ENCODE peak calls at places on chromosome 3, in ten cellular contexts. L is CD8-positive, alpha-beta memory T cell; N is cardiac muscle cell; W is GM23248; P is NT2/D1; Z is lower lobe of right lung; R is endodermal cell; I is neuronal stem cell; F is GM06990; K is mucosa of descending colon. D is an unnamed sample.

GRCh38 chr3:165641569-165642310 is 195.5 kb downstream of the BCHE start:
- DNase-seq in I (no peak), Z (no peak), W (no peak), F (no peak), K (no peak), R (no peak), L (no peak), P (no peak), N (no peak), D (no peak)

GRCh38 chr3:100083209-100083608 is 31.1 kb downstream of the FILIP1L start:
- DNase-seq in R (no peak), K (no peak), W (no peak), L (no peak), I (no peak), F (no peak), Z (no peak), N (no peak), P (no peak), D (no peak)

GRCh38 chr3:178194547-178194946 is 341.7 kb upstream of the KCNMB2 start:
- DNase-seq in P (no peak), W (no peak), I (no peak), R (no peak), F (no peak), K (no peak), L (no peak), N (no peak), Z (no peak), D (no peak)

GRCh38 chr3:133588035-133588434 is 14.5 kb downstream of the CDV3 start:
- DNase-seq in F (no peak), L (no peak), N (no peak), Z (no peak), W (no peak), K (no peak), I (no peak), P (no peak), R (no peak), D (no peak)

GRCh38 chr3:133941390-133941789 is 45.7 kb upstream of the RAB6B start:
- DNase-seq in Z (no peak), F (no peak), I (no peak), R (peak; percentile 65), L (no peak), P (no peak), K (no peak), W (no peak), N (peak; percentile 39), D (no peak)

GRCh38 chr3:120350431-120350941 is 1.3 kb upstream of the LRRC58 start:
- DNase-seq in K (no peak), I (no peak), W (peak; percentile 76), R (no peak), Z (peak; percentile 45), P (no peak), F (peak; percentile 9), L (no peak), N (no peak), D (no peak)

GRCh38 chr3:72088486-72089025 is 303.6 kb upstream of the PROK2 start:
- DNase-seq in L (no peak), N (no peak), F (no peak), R (no peak), P (no peak), Z (no peak), W (no peak), I (no peak), K (no peak), D (no peak)

GRCh38 chr3:127536818-127537810 is 53.4 kb downstream of the TPRA1 start:
- DNase-seq in K (no peak), F (no peak), I (peak; percentile 74), L (no peak), R (peak; percentile 73), P (peak; percentile 77), N (no peak), W (no peak), Z (no peak), D (no peak)

GRCh38 chr3:46724360-46724890 is 6.8 kb upstream of the PRSS50 start:
- DNase-seq in F (no peak), Z (no peak), R (no peak), I (no peak), P (no peak), L (no peak), N (no peak), W (no peak), K (no peak), D (no peak)
- H3K36me3 ChIP-seq in F (no peaks in the 10 kb centered on the region), Z (no peaks in the 10 kb centered on the region), R (no peaks in the 10 kb centered on the region), I (no peaks in the 10 kb centered on the region), P (no peaks in the 10 kb centered on the region), L (no peaks in the 10 kb centered on the region), N (no peaks in the 10 kb centered on the region), W (no peaks in the 10 kb centered on the region), K (no peaks in the 10 kb centered on the region), D (no peaks in the 10 kb centered on the region)

GRCh38 chr3:35679409-35680080 is 40.2 kb downstream of the ARPP21 start:
- DNase-seq in Z (no peak), L (no peak), P (no peak), N (no peak), K (no peak), F (no peak), I (no peak), W (no peak), R (no peak), D (no peak)

GRCh38 chr3:35685153-35685552 is 45.8 kb downstream of the ARPP21 start:
- DNase-seq in F (no peak), N (no peak), Z (no peak), W (no peak), K (no peak), P (no peak), R (no peak), I (no peak), L (no peak), D (no peak)

GRCh38 chr3:35677797-35678196 is 38.5 kb downstream of the ARPP21 start:
- DNase-seq in P (no peak), W (no peak), Z (no peak), K (no peak), F (no peak), L (no peak), N (no peak), I (no peak), R (no peak), D (no peak)

GRCh38 chr3:35678552-35679220 is 39.4 kb downstream of the ARPP21 start:
- DNase-seq in F (no peak), N (no peak), Z (no peak), P (no peak), R (no peak), K (no peak), W (no peak), I (no peak), L (no peak), D (no peak)

DNA sequence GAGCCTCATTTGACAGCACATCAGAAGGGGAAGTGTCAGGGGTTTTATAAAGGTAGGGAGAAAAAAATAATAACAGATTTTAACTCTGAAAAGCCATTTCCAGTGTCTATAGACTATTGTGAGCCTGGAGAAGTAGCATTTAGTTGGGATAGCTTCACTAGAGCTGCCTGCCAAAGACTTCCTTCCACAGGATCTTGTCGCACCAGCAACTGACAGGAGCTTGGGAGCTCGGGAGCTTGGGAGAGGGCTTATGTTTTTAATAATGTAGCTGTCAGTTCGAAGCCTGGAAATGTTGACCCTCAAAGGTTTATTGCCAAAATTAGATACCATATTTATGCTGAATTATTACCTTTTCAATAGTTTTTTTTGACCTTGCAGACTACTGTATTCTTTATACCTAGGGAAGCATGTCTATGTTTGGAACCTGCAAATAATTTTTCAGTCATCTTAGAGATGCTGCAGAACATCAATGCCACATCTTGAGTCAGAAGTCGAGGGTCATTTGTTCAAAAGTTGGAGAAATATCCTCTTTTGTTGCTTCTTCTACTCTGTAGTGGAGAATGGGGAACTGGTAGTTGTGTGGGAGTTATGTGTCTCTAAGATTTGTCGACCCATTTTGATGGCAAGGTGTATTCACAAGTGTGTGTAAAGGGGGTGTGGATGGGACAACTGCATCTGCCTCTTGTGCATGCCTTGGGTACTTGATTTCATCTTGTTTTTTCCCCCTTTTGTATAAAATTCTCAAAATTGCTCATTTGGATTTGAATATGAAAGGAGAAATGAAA is 41.7 kb downstream of the ARPP21 start:
- DNase-seq in L (no peak), K (no peak), I (no peak), N (no peak), P (no peak), R (no peak), W (no peak), Z (no peak), F (no peak), D (no peak)
- H3K36me3 ChIP-seq in L (no peaks in the 10 kb centered on the region), K (no peaks in the 10 kb centered on the region), I (no peaks in the 10 kb centered on the region), N (no peaks in the 10 kb centered on the region), P (no peaks in the 10 kb centered on the region), R (no peaks in the 10 kb centered on the region), W (no peaks in the 10 kb centered on the region), Z (no peaks in the 10 kb centered on the region), F (no peaks in the 10 kb centered on the region), D (no peaks in the 10 kb centered on the region)

GRCh38 chr3:123110953-123111615 is 44.3 kb downstream of the PDIA5 start:
- DNase-seq in K (no peak), Z (no peak), N (no peak), F (no peak), R (no peak), W (no peak), L (no peak), I (no peak), P (no peak), D (no peak)

GRCh38 chr3:123112232-123112631 is 45.4 kb downstream of the PDIA5 start:
- DNase-seq in N (no peak), P (no peak), K (no peak), Z (no peak), L (no peak), F (no peak), R (no peak), W (no peak), I (no peak), D (no peak)

GRCh38 chr3:123116116-123116515 is 49.3 kb downstream of the PDIA5 start:
- DNase-seq in F (no peak), P (no peak), W (no peak), L (no peak), R (no peak), N (no peak), Z (no peak), I (no peak), K (no peak), D (no peak)

GRCh38 chr3:123111640-123112039 is 44.8 kb downstream of the PDIA5 start:
- DNase-seq in N (no peak), I (no peak), L (no peak), W (no peak), K (no peak), P (no peak), R (no peak), F (no peak), Z (no peak), D (no peak)

DNA sequence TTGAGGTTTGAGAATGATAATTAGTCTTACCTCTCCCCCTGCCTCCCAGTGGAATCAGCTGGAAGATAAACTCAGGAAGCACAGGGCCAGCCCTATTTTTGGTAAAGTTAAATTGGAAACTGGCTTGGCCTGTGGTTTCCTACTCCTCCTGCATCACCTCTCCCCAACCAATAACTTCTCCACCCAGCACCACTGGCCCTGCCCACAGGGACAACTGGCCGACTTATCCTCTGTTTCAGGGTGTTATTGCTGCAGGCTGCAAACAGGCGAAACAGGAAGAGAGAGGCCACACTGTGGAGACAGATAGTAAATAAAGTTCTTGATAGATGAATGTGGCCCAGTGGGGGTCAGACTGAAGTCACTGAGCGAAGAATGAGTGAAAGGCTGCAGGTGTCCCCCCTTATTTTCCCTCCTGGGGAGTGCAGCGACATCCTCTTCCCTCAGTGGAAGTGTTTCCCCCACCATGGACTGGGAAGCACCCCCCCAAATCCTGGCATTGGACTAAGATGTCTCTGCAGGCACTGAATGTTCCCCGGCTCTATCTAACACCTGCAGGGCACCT is 47.1 kb downstream of the PDIA5 start:
- DNase-seq in P (no peak), F (no peak), K (no peak), R (no peak), I (no peak), W (no peak), N (no peak), L (no peak), Z (no peak), D (no peak)
- H3K36me3 ChIP-seq in P (peaks cover 86% of the 10 kb centered on the region), F (peaks cover 22% of the 10 kb centered on the region), K (no peaks in the 10 kb centered on the region), R (peaks cover 89% of the 10 kb centered on the region), I (peaks cover 2% of the 10 kb centered on the region), W (peaks cover 12% of the 10 kb centered on the region), N (no peaks in the 10 kb centered on the region), L (no peaks in the 10 kb centered on the region), Z (peaks cover 63% of the 10 kb centered on the region), D (no peaks in the 10 kb centered on the region)

GRCh38 chr3:108380128-108380795 is 83.9 kb downstream of the HHLA2 start:
- DNase-seq in L (no peak), F (no peak), R (no peak), P (no peak), N (no peak), Z (no peak), I (no peak), K (no peak), W (no peak), D (no peak)
- H3K36me3 ChIP-seq in L (no peaks in the 10 kb centered on the region), F (no peaks in the 10 kb centered on the region), R (no peaks in the 10 kb centered on the region), P (no peaks in the 10 kb centered on the region), N (no peaks in the 10 kb centered on the region), Z (no peaks in the 10 kb centered on the region), I (no peaks in the 10 kb centered on the region), K (no peaks in the 10 kb centered on the region), W (no peaks in the 10 kb centered on the region), D (no peaks in the 10 kb centered on the region)